ENCODE peak calls at places on chromosomes 2 and 18, in nine cellular contexts. K is stimulated activated CD8-positive, alpha-beta memory T cell treated with anti-CD3 and anti-CD28 coated beads, Interleukin-4, amount 100 ng/mL, for 24 hours; Z is NCI-H460; B is caudate nucleus; X is T-helper 2 cell; Y is H9; L is fibroblast of lung; U is adrenal gland; R is bronchial epithelial cell. D is an unnamed sample.

GRCh38 chr2:28681216-28681981 is 70.2 kb upstream of the PPP1CB start:
- DNase-seq in Z (no peak), X (peak; percentile 87), K (peak; percentile 40), L (peak; percentile 35), R (peak; percentile 79), B (no peak), Y (no peak), U (no peak), D (no peak)

GRCh38 chr18:6441201-6441600 is 26.5 kb upstream of the L3MBTL4 start:
- DNase-seq in L (peak; percentile 2), X (no peak), K (no peak), Y (no peak), Z (peak; percentile 3), U (no peak), B (no peak), R (no peak), D (no peak)

GRCh38 chr2:148362144-148362796 is 282.3 kb upstream of the EPC2 start:
- DNase-seq in B (no peak), R (no peak), Y (peak; percentile 41), U (no peak), K (no peak), X (no peak), Z (no peak), L (no peak), D (no peak)

GRCh38 chr2:42118759-42119569 is 50.2 kb upstream of the EML4 start:
- DNase-seq in X (no peak), B (no peak), Z (no peak), U (no peak), K (no peak), L (no peak), Y (no peak), R (no peak), D (no peak)

GRCh38 chr2:120858361-120858760 is 122.7 kb downstream of the GLI2 start:
- DNase-seq in K (no peak), Z (no peak), B (peak; percentile 23), L (no peak), X (no peak), R (no peak), U (no peak), Y (no peak), D (no peak)

GRCh38 chr18:63316612-63317555 is 2.7 kb downstream of the BCL2 start:
- DNase-seq in B (no peak), L (no peak), Z (no peak), K (no peak), Y (no peak), R (no peak), X (peak; percentile 38), U (no peak), D (no peak)

GRCh38 chr2:70960833-70961647 is 17.4 kb upstream of the ANKRD53 start:
- DNase-seq in L (no peak), U (peak; percentile 13), Y (peak; percentile 72), B (no peak), R (no peak), X (no peak), Z (no peak), K (no peak), D (no peak)

GRCh38 chr2:132651115-132652099 is 18.6 kb downstream of the LYPD1 start:
- DNase-seq in X (no peak), U (no peak), B (peak; percentile 31), Y (peak; percentile 59), R (no peak), Z (peak; percentile 73), K (no peak), L (peak; percentile 72), D (peak; percentile 76)

GRCh38 chr2:151947524-151948165 is 119.4 kb upstream of the ARL5A start:
- DNase-seq in Y (no peak), L (no peak), B (no peak), X (no peak), K (no peak), U (peak; percentile 85), R (peak; percentile 81), Z (no peak), D (no peak)

D was measured in COLO829.